ENCODE peak calls at places on chromosomes 2 and 18, in seven cellular contexts. D, X, H, S, T, L and A are unnamed samples.

GRCh38 chr2:233486778-233487552 is 79.6 kb downstream of the USP40 start:
- DNase-seq in D (no peak), X (no peak), H (no peak), S (peak), T (no peak), L (no peak), A (no peak)

GRCh38 chr2:30201990-30202389 is 29.3 kb upstream of the LBH start:
- DNase-seq in D (no peak), X (no peak), H (no peak), S (no peak), T (no peak), L (no peak), A (no peak)

GRCh38 chr2:234375481-234375880 is 121.4 kb downstream of the ARL4C start:
- DNase-seq in D (no peak), X (no peak), H (no peak), S (no peak), T (no peak), L (no peak), A (no peak)

GRCh38 chr2:168525020-168525419 is 68.9 kb downstream of the CERS6 start:
- DNase-seq in D (no peak), X (no peak), H (no peak), S (no peak), T (no peak), L (no peak), A (no peak)

GRCh38 chr2:66890286-66890812 is 455.4 kb downstream of the MEIS1 start:
- DNase-seq in D (no peak), X (no peak), H (no peak), S (no peak), T (no peak), L (no peak), A (no peak)

GRCh38 chr18:2794159-2794558 is 52.6 kb upstream of the EMILIN2 start:
- DNase-seq in D (no peak), X (no peak), H (no peak), S (no peak), T (no peak), L (no peak), A (peak)

GRCh38 chr18:66558773-66559172 is 45.1 kb downstream of the CDH19 start:
- DNase-seq in D (no peak), X (no peak), H (no peak), S (no peak), T (no peak), L (no peak), A (no peak)

GRCh38 chr2:141582213-141582612 is 548.6 kb downstream of the LRP1B start:
- DNase-seq in D (no peak), X (no peak), H (no peak), S (no peak), T (no peak), L (no peak), A (no peak)